ENCODE peak calls at places on chromosomes 2 and 18, in four cellular contexts. S is mucosa of descending colon, I is NCI-H774, N is K562. U is an unnamed sample.

GRCh38 chr18:14914126-14914525 is 166.2 kb downstream of the ANKRD30B start:
- DNase-seq in S (no peak), I (no peak), N (no peak), U (no peak)

GRCh38 chr2:147609301-147609700 is 235.5 kb upstream of the ACVR2A start:
- DNase-seq in S (no peak), I (no peak), N (no peak), U (no peak)

GRCh38 chr18:45275367-45276113 is 339.7 kb upstream of the SLC14A2 start:
- DNase-seq in S (no peak), I (no peak), N (peak), U (no peak)

GRCh38 chr2:64399521-64399920 is 54.4 kb upstream of the LGALSL start:
- DNase-seq in S (no peak), I (no peak), N (no peak), U (no peak)

GRCh38 chr2:45713126-45713525 is 61.7 kb downstream of the PRKCE start:
- DNase-seq in S (no peak), I (no peak), N (no peak), U (no peak)

GRCh38 chr2:120246546-120247300 is 5.9 kb upstream of the RALB start:
- DNase-seq in S (no peak), I (no peak), N (no peak), U (no peak)

GRCh38 chr2:215693269-215693998 is 257.6 kb upstream of the FN1 start:
- DNase-seq in S (no peak), I (no peak), N (no peak), U (no peak)

GRCh38 chr2:11712866-11713265 is 33.6 kb upstream of the LPIN1 start:
- DNase-seq in S (no peak), I (no peak), N (no peak), U (no peak)

GRCh38 chr2:74513605-74514367 is 464 bp upstream of the TLX2 start:
- DNase-seq in S (no peak), I (no peak), N (no peak), U (no peak)

GRCh38 chr2:120765031-120765910 is 29.6 kb downstream of the GLI2 start:
- DNase-seq in S (no peak), I (no peak), N (no peak), U (no peak)

GRCh38 chr2:40487592-40487991 is 35.7 kb upstream of the SLC8A1 start:
- DNase-seq in S (no peak), I (no peak), N (no peak), U (no peak)

U was measured in NCI-H2081 treated with DMSO at 0.1 percent for 48 hours.